ENCODE peak calls at places on chromosomes 13 and 19, in four cellular contexts. One of them, this sample, is unnamed.

GRCh38 chr19:18434411-18435184 is 3.3 kb downstream of the ISYNA1 start:
- DNase-seq in astrocyte of the cerebellum: no peak
- DNase-seq in cardiac fibroblast: no peak
- DNase-seq in heart left ventricle: no peak
- DNase-seq in this sample: no peak

GRCh38 chr19:49212302-49212701 is 54.7 kb downstream of the TRPM4 start:
- DNase-seq in astrocyte of the cerebellum: no peak
- DNase-seq in cardiac fibroblast: peak
- DNase-seq in heart left ventricle: no peak
- DNase-seq in this sample: peak

GRCh38 chr19:19214892-19215291 is 3.1 kb downstream of the NCAN start:
- DNase-seq in astrocyte of the cerebellum: peak
- DNase-seq in cardiac fibroblast: peak
- DNase-seq in heart left ventricle: no peak
- DNase-seq in this sample: no peak

GRCh38 chr19:19170053-19170945 is at the start of gene MEF2B:
- DNase-seq in astrocyte of the cerebellum: no peak
- DNase-seq in cardiac fibroblast: peak
- DNase-seq in heart left ventricle: peak
- DNase-seq in this sample: peak

GRCh38 chr13:51704399-51705306 is 99.3 kb downstream of the DHRS12 start:
- DNase-seq in astrocyte of the cerebellum: no peak
- DNase-seq in cardiac fibroblast: no peak
- DNase-seq in heart left ventricle: no peak
- DNase-seq in this sample: no peak

GRCh38 chr19:19115954-19116353 is 22.3 kb downstream of the TMEM161A start:
- DNase-seq in astrocyte of the cerebellum: no peak
- DNase-seq in cardiac fibroblast: peak
- DNase-seq in heart left ventricle: no peak
- DNase-seq in this sample: no peak

GRCh38 chr19:47483200-47483599 is 819 bp downstream of the KPTN start:
- DNase-seq in astrocyte of the cerebellum: no peak
- DNase-seq in cardiac fibroblast: no peak
- DNase-seq in heart left ventricle: no peak
- DNase-seq in this sample: no peak

GRCh38 chr13:106523566-106523965 is 11.9 kb downstream of the EFNB2 start:
- DNase-seq in astrocyte of the cerebellum: no peak
- DNase-seq in cardiac fibroblast: no peak
- DNase-seq in heart left ventricle: peak
- DNase-seq in this sample: no peak

GRCh38 chr19:6739884-6740588 is 556 bp downstream of the TRIP10 start:
- DNase-seq in astrocyte of the cerebellum: no peak
- DNase-seq in cardiac fibroblast: no peak
- DNase-seq in heart left ventricle: peak
- DNase-seq in this sample: no peak

GRCh38 chr19:7933411-7933810 is 7.5 kb upstream of the CTXN1 start:
- DNase-seq in astrocyte of the cerebellum: no peak
- DNase-seq in cardiac fibroblast: no peak
- DNase-seq in heart left ventricle: no peak
- DNase-seq in this sample: no peak

GRCh38 chr19:41001243-41001971 is 10.3 kb downstream of the CYP2B6 start:
- DNase-seq in astrocyte of the cerebellum: no peak
- DNase-seq in cardiac fibroblast: no peak
- DNase-seq in heart left ventricle: no peak
- DNase-seq in this sample: no peak

GRCh38 chr13:99892189-99892588 is 79.4 kb downstream of the ZIC5 start:
- DNase-seq in astrocyte of the cerebellum: no peak
- DNase-seq in cardiac fibroblast: no peak
- DNase-seq in heart left ventricle: no peak
- DNase-seq in this sample: no peak

GRCh38 chr13:58087566-58087965 is 456.0 kb downstream of the PCDH17 start:
- DNase-seq in astrocyte of the cerebellum: no peak
- DNase-seq in cardiac fibroblast: no peak
- DNase-seq in heart left ventricle: no peak
- DNase-seq in this sample: peak

GRCh38 chr19:30374791-30375650 is 2.8 kb downstream of the ZNF536 start:
- DNase-seq in astrocyte of the cerebellum: no peak
- DNase-seq in cardiac fibroblast: no peak
- DNase-seq in heart left ventricle: no peak
- DNase-seq in this sample: no peak

GRCh38 chr13:42333613-42334328 is 61.8 kb downstream of the AKAP11 start:
- DNase-seq in astrocyte of the cerebellum: peak
- DNase-seq in cardiac fibroblast: peak
- DNase-seq in heart left ventricle: no peak
- DNase-seq in this sample: peak

GRCh38 chr13:83753912-83754624 is 128.2 kb downstream of the SLITRK1 start:
- DNase-seq in astrocyte of the cerebellum: no peak
- DNase-seq in cardiac fibroblast: no peak
- DNase-seq in heart left ventricle: no peak
- DNase-seq in this sample: no peak

GRCh38 chr13:113123226-113124150 is 889 bp downstream of the F10 start:
- DNase-seq in astrocyte of the cerebellum: no peak
- DNase-seq in cardiac fibroblast: no peak
- DNase-seq in heart left ventricle: no peak
- DNase-seq in this sample: no peak

GRCh38 chr13:80605743-80606142 is 264.8 kb upstream of the SPRY2 start:
- DNase-seq in astrocyte of the cerebellum: no peak
- DNase-seq in cardiac fibroblast: no peak
- DNase-seq in heart left ventricle: no peak
- DNase-seq in this sample: no peak

GRCh38 chr13:80599765-80600164 is 258.8 kb upstream of the SPRY2 start:
- DNase-seq in astrocyte of the cerebellum: no peak
- DNase-seq in cardiac fibroblast: peak
- DNase-seq in heart left ventricle: no peak
- DNase-seq in this sample: no peak

GRCh38 chr13:80605007-80605406 is 264.1 kb upstream of the SPRY2 start:
- DNase-seq in astrocyte of the cerebellum: no peak
- DNase-seq in cardiac fibroblast: no peak
- DNase-seq in heart left ventricle: no peak
- DNase-seq in this sample: no peak

GRCh38 chr13:80603351-80603750 is 262.4 kb upstream of the SPRY2 start:
- DNase-seq in astrocyte of the cerebellum: no peak
- DNase-seq in cardiac fibroblast: peak
- DNase-seq in heart left ventricle: no peak
- DNase-seq in this sample: no peak

GRCh38 chr13:80604094-80604493 is 263.2 kb upstream of the SPRY2 start:
- DNase-seq in astrocyte of the cerebellum: no peak
- DNase-seq in cardiac fibroblast: peak
- DNase-seq in heart left ventricle: peak
- DNase-seq in this sample: no peak
- TF ChIP-seq CTCF in astrocyte of the cerebellum: no peak
- TF ChIP-seq CTCF in cardiac fibroblast: peak
- TF ChIP-seq CTCF in heart left ventricle: peak
- TF ChIP-seq CTCF in this sample: no peak

DNA sequence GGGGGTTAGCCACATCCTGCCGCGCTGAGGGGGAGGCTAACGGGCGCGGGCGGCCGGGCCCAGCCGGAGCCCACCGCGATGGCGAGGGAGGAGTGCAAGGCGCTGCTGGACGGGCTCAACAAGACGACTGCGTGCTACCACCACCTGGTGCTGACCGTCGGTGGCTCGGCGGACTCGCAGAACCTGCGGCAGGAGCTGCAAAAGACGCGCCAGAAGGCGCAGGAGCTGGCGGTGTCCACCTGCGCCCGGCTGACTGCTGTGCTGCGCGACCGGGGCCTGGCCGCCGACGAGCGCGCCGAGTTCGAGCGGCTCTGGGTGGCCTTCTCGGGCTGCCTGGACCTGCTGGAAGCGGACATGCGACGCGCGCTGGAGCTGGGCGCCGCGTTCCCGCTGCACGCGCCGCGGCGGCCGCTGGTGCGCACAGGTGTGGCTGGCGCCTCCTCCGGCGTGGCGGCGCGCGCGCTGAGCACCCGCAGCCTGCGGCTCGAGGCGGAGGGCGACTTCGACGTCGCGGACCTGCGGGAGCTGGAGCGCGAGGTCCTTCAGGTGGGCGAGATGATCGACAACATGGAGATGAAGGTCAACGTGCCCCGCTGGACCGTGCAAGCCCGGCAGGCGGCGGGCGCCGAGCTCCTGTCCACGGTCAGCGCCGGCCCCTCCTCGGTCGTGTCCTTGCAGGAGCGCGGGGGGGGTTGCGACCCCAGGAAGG is 692 bp downstream of the RGS9BP start:
- DNase-seq in astrocyte of the cerebellum: no peak
- DNase-seq in cardiac fibroblast: no peak
- DNase-seq in heart left ventricle: no peak
- DNase-seq in this sample: no peak
- TF ChIP-seq CTCF in astrocyte of the cerebellum: no peak
- TF ChIP-seq CTCF in cardiac fibroblast: no peak
- TF ChIP-seq CTCF in heart left ventricle: no peak
- TF ChIP-seq CTCF in this sample: peak

DNA sequence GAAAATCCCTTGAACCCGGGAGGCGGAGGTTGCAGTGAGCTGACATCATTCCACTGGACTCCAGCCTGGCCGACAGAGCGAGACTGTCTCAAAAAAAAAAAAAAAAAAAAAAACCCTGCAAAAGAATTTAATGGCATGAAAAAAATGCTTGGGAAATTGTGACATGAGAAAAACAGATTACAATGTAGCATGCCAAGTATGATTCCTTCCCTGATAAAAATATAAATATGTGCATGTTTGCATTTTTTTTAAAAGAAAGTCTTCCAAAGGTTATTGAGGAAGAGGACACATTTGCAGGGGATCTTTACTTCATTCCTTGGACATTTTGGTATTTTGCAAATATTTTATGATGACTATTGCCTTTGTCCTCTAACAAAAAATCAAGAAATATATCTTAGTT is 14.5 kb upstream of the ZBTB32 start:
- DNase-seq in astrocyte of the cerebellum: no peak
- DNase-seq in cardiac fibroblast: no peak
- DNase-seq in heart left ventricle: no peak
- DNase-seq in this sample: no peak
- TF ChIP-seq CTCF in astrocyte of the cerebellum: no peak
- TF ChIP-seq CTCF in cardiac fibroblast: no peak
- TF ChIP-seq CTCF in heart left ventricle: no peak
- TF ChIP-seq CTCF in this sample: no peak

GRCh38 chr19:51809787-51810186 is 14.8 kb downstream of the FPR3 start:
- DNase-seq in astrocyte of the cerebellum: no peak
- DNase-seq in cardiac fibroblast: no peak
- DNase-seq in heart left ventricle: peak
- DNase-seq in this sample: no peak

GRCh38 chr19:51807925-51808324 is 13.0 kb downstream of the FPR3 start:
- DNase-seq in astrocyte of the cerebellum: no peak
- DNase-seq in cardiac fibroblast: no peak
- DNase-seq in heart left ventricle: no peak
- DNase-seq in this sample: no peak

GRCh38 chr19:51808333-51808986 is 13.5 kb downstream of the FPR3 start:
- DNase-seq in astrocyte of the cerebellum: no peak
- DNase-seq in cardiac fibroblast: peak
- DNase-seq in heart left ventricle: no peak
- DNase-seq in this sample: peak

GRCh38 chr19:51811344-51811743 is 16.4 kb downstream of the FPR3 start:
- DNase-seq in astrocyte of the cerebellum: no peak
- DNase-seq in cardiac fibroblast: no peak
- DNase-seq in heart left ventricle: peak
- DNase-seq in this sample: no peak

DNA sequence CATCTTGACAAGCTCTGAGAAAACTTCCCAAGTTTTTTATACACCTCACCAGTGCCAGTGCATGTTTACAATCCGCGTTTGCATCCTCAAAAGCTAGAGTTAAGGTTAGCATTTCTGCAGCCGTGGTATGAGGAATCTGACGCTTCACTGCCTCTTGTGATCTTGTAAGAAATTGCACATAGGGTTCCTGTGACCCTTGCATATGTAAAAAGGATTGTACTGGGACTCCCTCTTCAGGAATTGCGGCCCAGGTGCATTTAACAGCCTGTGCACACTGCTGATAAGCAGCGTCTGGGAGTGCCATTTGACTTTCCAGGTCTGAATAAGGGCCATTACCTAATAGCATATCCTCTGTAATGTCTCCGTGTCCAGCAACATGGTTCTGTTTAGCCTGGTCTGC is 15.3 kb downstream of the FPR3 start:
- DNase-seq in astrocyte of the cerebellum: no peak
- DNase-seq in cardiac fibroblast: peak
- DNase-seq in heart left ventricle: no peak
- DNase-seq in this sample: no peak
- TF ChIP-seq CTCF in astrocyte of the cerebellum: no peak
- TF ChIP-seq CTCF in cardiac fibroblast: no peak
- TF ChIP-seq CTCF in heart left ventricle: peak
- TF ChIP-seq CTCF in this sample: peak

GRCh38 chr19:11881151-11881800 is 6.3 kb upstream of the ZNF69 start:
- DNase-seq in astrocyte of the cerebellum: peak
- DNase-seq in cardiac fibroblast: peak
- DNase-seq in heart left ventricle: peak
- DNase-seq in this sample: peak
- TF ChIP-seq CTCF in astrocyte of the cerebellum: peak
- TF ChIP-seq CTCF in cardiac fibroblast: peak
- TF ChIP-seq CTCF in heart left ventricle: peak
- TF ChIP-seq CTCF in this sample: peak

GRCh38 chr19:44904426-44904994 is 1.1 kb upstream of the APOE start:
- DNase-seq in astrocyte of the cerebellum: no peak
- DNase-seq in cardiac fibroblast: no peak
- DNase-seq in heart left ventricle: no peak
- DNase-seq in this sample: no peak
- TF ChIP-seq CTCF in astrocyte of the cerebellum: peak
- TF ChIP-seq CTCF in cardiac fibroblast: no peak
- TF ChIP-seq CTCF in heart left ventricle: no peak
- TF ChIP-seq CTCF in this sample: peak

DNA sequence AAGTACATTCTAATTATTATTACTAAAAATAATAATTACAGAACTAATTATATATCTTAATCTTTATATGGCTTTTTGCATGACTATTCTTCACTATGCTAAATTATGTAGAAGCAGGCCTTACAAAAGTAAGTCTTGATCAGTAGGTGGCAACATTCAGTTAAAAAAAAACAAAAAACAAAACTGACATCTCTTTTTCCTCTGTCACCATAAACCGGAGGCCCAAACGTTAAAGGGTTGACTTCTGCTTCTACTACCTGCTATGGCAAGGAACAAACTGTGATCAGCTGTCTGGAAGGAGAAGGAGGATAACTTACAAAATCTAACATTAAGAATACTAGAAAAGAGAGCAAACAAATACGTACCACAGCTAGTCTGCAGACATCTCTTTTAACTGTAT is 1525.6 kb downstream of the SLITRK1 start:
- DNase-seq in astrocyte of the cerebellum: no peak
- DNase-seq in cardiac fibroblast: no peak
- DNase-seq in heart left ventricle: no peak
- DNase-seq in this sample: no peak
- TF ChIP-seq CTCF in astrocyte of the cerebellum: no peak
- TF ChIP-seq CTCF in cardiac fibroblast: no peak
- TF ChIP-seq CTCF in heart left ventricle: no peak
- TF ChIP-seq CTCF in this sample: no peak

GRCh38 chr13:48476215-48476614 is 56.7 kb downstream of the RCBTB2 start:
- DNase-seq in astrocyte of the cerebellum: no peak
- DNase-seq in cardiac fibroblast: no peak
- DNase-seq in heart left ventricle: no peak
- DNase-seq in this sample: no peak
- TF ChIP-seq CTCF in astrocyte of the cerebellum: no peak
- TF ChIP-seq CTCF in cardiac fibroblast: no peak
- TF ChIP-seq CTCF in heart left ventricle: no peak
- TF ChIP-seq CTCF in this sample: no peak

This sample was measured in RWPE1.